ENCODE peak calls at places on chromosome 5, in seven cellular contexts. C is H1, X is A549, Q is K562, K is WTC11, B is HCT116, F is HepG2. Y is an unnamed sample.
A peak's percentile ranks its signal among the peaks of the same experiment; 100 is the strongest.

GRCh38 chr5:3099954-3100353 is 348.5 kb upstream of the IRX2 start:
- DNase-seq in C (no peak), X (no peak), Q (no peak), K (no peak), B (no peak), F (no peak), Y (peak; percentile 44)

GRCh38 chr5:43190755-43191603 is 1.0 kb upstream of the NIM1K start:
- DNase-seq in C (no peak), X (no peak), Q (no peak), K (no peak), B (no peak), F (no peak), Y (peak; percentile 45)

GRCh38 chr5:117337064-117337749 is 762.6 kb upstream of the SEMA6A start:
- DNase-seq in C (no peak), X (no peak), Q (no peak), K (no peak), B (no peak), F (no peak), Y (no peak)

GRCh38 chr5:137218896-137219295 is 280.2 kb downstream of the SPOCK1 start:
- DNase-seq in C (no peak), X (no peak), Q (no peak), K (no peak), B (no peak), F (no peak), Y (no peak)

GRCh38 chr5:95035891-95036675 is 248.8 kb downstream of the MCTP1 start:
- DNase-seq in C (no peak), X (no peak), Q (no peak), K (no peak), B (no peak), F (no peak), Y (no peak)

GRCh38 chr5:36156124-36156601 is 4.3 kb downstream of the SKP2 start:
- DNase-seq in C (no peak), X (no peak), Q (no peak), K (no peak), B (no peak), F (no peak), Y (no peak)

GRCh38 chr5:54470677-54471076 is 15.2 kb downstream of the HSPB3 start:
- DNase-seq in C (no peak), X (no peak), Q (no peak), K (no peak), B (no peak), F (no peak), Y (no peak)

GRCh38 chr5:122099060-122099790 is 21.2 kb upstream of the LOX start:
- DNase-seq in C (no peak), X (no peak), Q (peak; percentile 10), K (no peak), B (peak; percentile 51), F (no peak), Y (no peak)

GRCh38 chr5:74272019-74272775 is 368.3 kb downstream of the ENC1 start:
- DNase-seq in C (peak; percentile 53), X (no peak), Q (no peak), K (no peak), B (no peak), F (peak; percentile 53), Y (no peak)

GRCh38 chr5:79774171-79774854 is 84.7 kb downstream of the CMYA5 start:
- DNase-seq in C (peak; percentile 83), X (peak; percentile 15), Q (peak; percentile 27), K (peak; percentile 83), B (peak; percentile 41), F (peak; percentile 79), Y (peak; percentile 22)

GRCh38 chr5:21094619-21095018 is 1106.6 kb upstream of the CDH18 start:
- DNase-seq in C (no peak), X (no peak), Q (no peak), K (no peak), B (no peak), F (no peak), Y (no peak)
- TF ChIP-seq MAX in C (no peak), X (no peak), Q (no peak), K (no peak), B (no peak), F (no peak), Y (no peak)

GRCh38 chr5:175246242-175246891 is 197.6 kb downstream of the DRD1 start:
- DNase-seq in C (peak; percentile 5), X (peak; percentile 80), Q (no peak), K (no peak), B (peak; percentile 84), F (no peak), Y (peak; percentile 11)
- TF ChIP-seq MAX in C (no peak), X (peak; percentile 84), Q (no peak), K (no peak), B (peak; percentile 80), F (no peak), Y (no peak)

GRCh38 chr5:17897776-17898175 is 263.5 kb downstream of the TAF11L14 start:
- DNase-seq in C (no peak), X (no peak), Q (no peak), K (no peak), B (no peak), F (no peak), Y (no peak)
- TF ChIP-seq MAX in C (no peak), X (no peak), Q (no peak), K (no peak), B (no peak), F (no peak), Y (no peak)

DNA sequence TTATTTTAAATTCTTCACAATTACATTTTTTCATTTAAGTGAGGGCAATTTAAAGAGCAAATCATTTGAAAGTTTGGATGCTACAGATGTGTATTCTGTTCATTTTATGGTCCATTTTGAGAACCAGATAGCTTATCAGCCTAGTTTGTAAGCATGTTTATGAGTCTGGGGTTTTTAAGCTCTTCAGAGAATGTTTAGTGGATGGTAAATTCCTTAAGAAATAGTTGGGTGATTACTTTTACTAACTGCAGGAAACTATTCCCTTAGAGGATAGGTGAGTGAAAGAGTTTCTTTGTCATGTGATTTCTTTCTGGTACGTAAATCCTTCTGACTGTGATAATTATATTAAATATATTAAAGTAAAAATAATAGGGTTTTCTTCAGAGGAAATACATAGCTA is 17.6 kb downstream of the RASGRF2 start:
- DNase-seq in C (no peak), X (no peak), Q (no peak), K (no peak), B (no peak), F (no peak), Y (no peak)
- TF ChIP-seq MAX in C (no peak), X (no peak), Q (no peak), K (no peak), B (no peak), F (no peak), Y (no peak)

DNA sequence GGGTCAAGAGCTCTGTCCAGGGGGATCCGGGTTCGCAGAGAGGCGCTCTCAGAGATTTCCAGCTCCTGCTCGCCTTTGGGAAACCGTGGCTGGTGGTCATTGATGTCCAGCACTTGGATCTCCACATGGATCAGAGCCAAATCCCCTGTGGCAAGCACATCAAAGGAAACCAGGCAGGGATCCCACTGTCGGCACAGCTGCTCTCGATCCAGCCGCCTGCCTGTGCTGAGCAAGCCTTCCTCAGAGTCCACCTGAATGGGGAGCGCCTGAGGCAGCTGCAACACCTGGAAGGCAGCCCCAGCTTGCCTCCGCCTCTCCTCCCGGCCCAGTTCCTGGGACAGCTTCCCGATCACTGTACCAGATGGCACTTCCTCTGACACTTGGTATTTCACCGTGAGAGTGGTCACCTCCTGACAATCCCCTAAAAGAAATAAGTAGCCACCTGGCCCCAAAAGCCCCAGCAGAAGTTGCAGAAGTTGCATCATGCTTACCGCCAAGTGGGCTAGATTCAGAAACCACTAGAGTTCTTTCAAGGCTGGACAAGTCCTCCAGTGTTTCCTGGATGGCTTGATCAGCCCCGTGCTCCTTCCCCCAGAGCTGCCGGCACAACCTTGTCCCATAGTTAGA is 522 bp downstream of the PCDH12 start:
- DNase-seq in C (no peak), X (no peak), Q (no peak), K (no peak), B (no peak), F (no peak), Y (peak; percentile 31)
- TF ChIP-seq MAX in C (no peak), X (no peak), Q (no peak), K (no peak), B (no peak), F (no peak), Y (no peak)

GRCh38 chr5:170892201-170892600 is 30.4 kb downstream of the RANBP17 start:
- DNase-seq in C (no peak), X (no peak), Q (no peak), K (no peak), B (no peak), F (no peak), Y (no peak)

DNA sequence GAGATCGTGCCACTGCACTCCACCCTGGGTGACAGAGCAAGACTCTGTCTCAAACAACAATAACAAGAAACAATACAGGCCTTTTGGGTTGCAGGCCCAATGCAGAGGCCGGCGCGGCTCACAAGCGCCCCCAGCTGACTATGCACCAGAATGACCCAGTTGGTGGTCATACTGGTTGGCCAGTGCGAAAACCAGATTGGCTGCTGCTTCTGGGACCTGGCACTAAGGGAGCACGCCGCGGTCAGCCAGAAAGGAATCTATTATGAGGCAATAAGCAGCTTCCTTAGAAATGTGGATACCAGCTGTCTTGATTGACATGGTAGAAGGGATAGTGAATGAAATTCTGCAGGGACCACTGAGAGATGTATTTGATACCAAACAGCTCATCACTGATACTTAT is 35.0 kb downstream of the RANBP17 start:
- DNase-seq in C (peak; percentile 49), X (no peak), Q (no peak), K (peak; percentile 85), B (no peak), F (no peak), Y (peak; percentile 6)
- TF ChIP-seq MAX in C (no peak), X (no peak), Q (no peak), K (no peak), B (no peak), F (no peak), Y (no peak)

DNA sequence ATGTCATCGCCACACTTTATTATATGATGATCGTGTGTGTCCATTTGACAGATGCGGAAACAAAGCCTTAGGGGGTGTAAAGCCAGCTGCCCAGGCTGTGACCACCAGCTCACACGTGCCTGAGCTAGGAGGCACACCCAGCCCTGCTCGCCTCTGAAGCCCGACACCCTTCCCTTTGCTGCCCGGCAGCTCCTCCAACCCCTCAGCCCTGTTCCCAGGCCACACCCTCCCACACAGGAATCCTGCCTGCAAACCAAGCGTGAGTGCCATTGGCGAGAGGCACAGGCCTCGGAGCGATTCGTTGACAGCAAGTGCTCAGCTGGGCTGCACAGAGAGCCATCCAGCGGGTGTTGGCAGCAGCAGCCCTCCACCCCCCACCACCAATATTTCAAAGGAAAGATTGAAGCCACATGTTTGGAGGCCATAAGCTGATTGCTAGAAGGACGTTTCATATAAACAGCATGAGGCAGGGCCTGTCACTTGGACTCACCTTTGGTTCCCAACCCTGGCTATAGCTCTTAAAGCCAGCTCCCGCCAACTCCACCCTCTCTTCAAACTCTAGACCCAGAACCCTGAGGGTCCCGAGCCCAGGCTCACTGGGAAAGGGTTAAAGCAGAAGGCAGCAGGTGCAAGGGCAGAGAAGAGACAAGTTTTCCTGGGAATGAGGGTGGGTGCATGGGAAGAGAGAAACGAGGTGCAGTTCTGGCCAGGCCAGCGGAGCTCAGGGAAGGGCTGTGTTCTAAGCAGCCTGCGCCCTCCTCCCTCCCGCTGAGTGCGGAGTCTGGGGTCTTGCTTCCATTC is 170.2 kb upstream of the SMIM23 start:
- DNase-seq in C (no peak), X (no peak), Q (no peak), K (peak; percentile 60), B (no peak), F (no peak), Y (no peak)
- TF ChIP-seq MAX in C (no peak), X (no peak), Q (no peak), K (peak; percentile 12), B (no peak), F (no peak), Y (no peak)

GRCh38 chr5:142326480-142326938 is 1.7 kb upstream of the SPRY4 start:
- DNase-seq in C (no peak), X (no peak), Q (no peak), K (no peak), B (no peak), F (no peak), Y (peak; percentile 22)
- TF ChIP-seq MAX in C (no peak), X (no peak), Q (no peak), K (peak; percentile 3), B (no peak), F (no peak), Y (no peak)